ENCODE peak calls at places on chromosomes 4 and X, in six cellular contexts. L, S, Q, V, M and H are unnamed samples.

GRCh38 chrX:120604359-120604782 is 470 bp downstream of the MCTS1 start:
- DNase-seq in V (peak), M (peak), Q (peak), L (no peak), S (peak), H (no peak)

GRCh38 chrX:66672106-66672505 is 33.2 kb upstream of the EDA2R start:
- DNase-seq in L (no peak), V (peak), M (no peak), Q (no peak), S (no peak), H (no peak)

GRCh38 chrX:13092455-13092941 is 48.1 kb upstream of the FAM9C start:
- DNase-seq in Q (no peak), V (no peak), S (no peak), L (no peak), M (no peak), H (no peak)

GRCh38 chr4:848803-849477 is 23.0 kb upstream of the CPLX1 start:
- DNase-seq in Q (no peak), S (no peak), V (no peak), M (no peak), L (no peak), H (no peak)

GRCh38 chrX:74422576-74423288 is 1.4 kb downstream of the SLC16A2 start:
- DNase-seq in M (peak), V (peak), S (no peak), Q (no peak), L (no peak), H (peak)

GRCh38 chr4:71498002-71498401 is 159.2 kb downstream of the SLC4A4 start:
- DNase-seq in Q (no peak), V (peak), S (no peak), M (no peak), L (no peak), H (no peak)

GRCh38 chrX:1502241-1502640 is 34.7 kb downstream of the P2RY8 start:
- DNase-seq in Q (no peak), M (no peak), S (no peak), L (no peak), V (no peak), H (no peak)

GRCh38 chrX:136689441-136689840 is 41.5 kb downstream of the CD40LG start:
- DNase-seq in S (peak), V (peak), Q (no peak), M (peak), L (no peak), H (no peak)

GRCh38 chrX:66001596-66001995 is 38.3 kb downstream of the VSIG4 start:
- DNase-seq in L (no peak), S (no peak), Q (no peak), V (no peak), M (no peak), H (no peak)

GRCh38 chrX:68498044-68498507 is 775 bp upstream of the YIPF6 start:
- DNase-seq in L (no peak), M (no peak), Q (no peak), V (no peak), S (no peak), H (no peak)

GRCh38 chrX:69319376-69319775 is 154.1 kb upstream of the PJA1 start:
- DNase-seq in L (no peak), S (no peak), M (no peak), V (no peak), Q (no peak), H (peak)

GRCh38 chr4:151434183-151434860 is 25.3 kb downstream of the FHIP1A start:
- DNase-seq in V (peak), Q (no peak), M (no peak), L (no peak), S (no peak), H (no peak)

GRCh38 chr4:148962539-148963290 is 520.5 kb upstream of the NR3C2 start:
- DNase-seq in L (no peak), V (peak), Q (no peak), S (no peak), M (no peak), H (no peak)

GRCh38 chr4:186790630-186791029 is 67.0 kb upstream of the FAT1 start:
- DNase-seq in V (peak), Q (no peak), M (no peak), L (no peak), S (no peak), H (no peak)

GRCh38 chrX:68822641-68823410 is 6.0 kb upstream of the EFNB1 start:
- DNase-seq in M (peak), S (no peak), V (peak), L (no peak), Q (no peak), H (no peak)

GRCh38 chr4:173057442-173057841 is 111.2 kb upstream of the GALNT7 start:
- DNase-seq in S (no peak), V (peak), L (peak), M (no peak), Q (no peak), H (no peak)

GRCh38 chr4:118277243-118277642 is 75.6 kb downstream of the PRSS12 start:
- DNase-seq in V (no peak), M (no peak), L (no peak), S (no peak), Q (no peak), H (no peak)

GRCh38 chr4:17339376-17339775 is 172.5 kb downstream of the QDPR start:
- DNase-seq in M (no peak), S (no peak), V (no peak), Q (no peak), L (no peak), H (no peak)

GRCh38 chrX:148871422-148872152 is 371.2 kb downstream of the AFF2 start:
- DNase-seq in S (peak), V (peak), M (no peak), L (no peak), Q (no peak), H (no peak)

GRCh38 chr4:72467633-72468032 is 101.4 kb downstream of the ADAMTS3 start:
- DNase-seq in Q (no peak), M (no peak), V (no peak), S (no peak), L (no peak), H (no peak)

GRCh38 chr4:135724426-135724825 is 1522.8 kb upstream of the PABPC4L start:
- DNase-seq in V (no peak), M (no peak), S (no peak), L (no peak), Q (no peak), H (no peak)

GRCh38 chr4:122827899-122828601 is 1.4 kb downstream of the FGF2 start:
- DNase-seq in S (peak), V (peak), M (peak), Q (no peak), L (no peak), H (no peak)

GRCh38 chr4:47692691-47693090 is 145.2 kb downstream of the CORIN start:
- DNase-seq in V (no peak), L (no peak), S (no peak), M (no peak), Q (no peak), H (no peak)

GRCh38 chrX:132406106-132406505 is 82.7 kb downstream of the MBNL3 start:
- DNase-seq in M (no peak), V (no peak), Q (no peak), S (no peak), L (peak), H (no peak)

GRCh38 chrX:13373027-13373806 is 53.4 kb upstream of the ATXN3L start:
- DNase-seq in S (no peak), L (no peak), Q (no peak), V (peak), M (no peak), H (no peak)

GRCh38 chr4:76488905-76489798 is 54.1 kb downstream of the SHROOM3 start:
- DNase-seq in V (peak), Q (no peak), L (no peak), S (no peak), M (no peak), H (no peak)

GRCh38 chr4:162163892-162164759 is at the start of gene FSTL5:
- DNase-seq in L (peak), V (peak), M (peak), S (peak), Q (peak), H (peak)

GRCh38 chr4:3262208-3263052 is 13.5 kb downstream of the MSANTD1 start:
- DNase-seq in M (peak), L (no peak), Q (no peak), S (no peak), V (no peak), H (peak)

GRCh38 chr4:139184129-139184528 is 7.1 kb upstream of the ELF2 start:
- DNase-seq in V (peak), S (no peak), L (no peak), M (no peak), Q (no peak), H (no peak)

GRCh38 chr4:2251795-2252529 is 9.9 kb downstream of the MXD4 start:
- DNase-seq in S (no peak), V (no peak), L (no peak), M (no peak), Q (no peak), H (no peak)

GRCh38 chr4:1777822-1778641 is 15.1 kb upstream of the FGFR3 start:
- DNase-seq in V (no peak), S (no peak), Q (no peak), M (peak), L (no peak), H (no peak)

GRCh38 chr4:52983563-52984303 is 121.6 kb downstream of the RASL11B start:
- DNase-seq in L (peak), Q (peak), V (peak), M (peak), S (no peak), H (no peak)

GRCh38 chrX:105323951-105324350 is 103.5 kb upstream of the TEX13A start:
- DNase-seq in Q (no peak), L (peak), M (no peak), S (no peak), V (peak), H (no peak)